ENCODE peak calls at places on chromosome 16, in four cellular contexts. O is HepG2, D is K562, Q is HEK293T. C is an unnamed sample.

GRCh38 chr16:24309222-24309905 is 53.2 kb downstream of the CACNG3 start:
- DNase-seq in Q (no peak), D (no peak), O (peak; percentile 50), C (no peak)

GRCh38 chr16:9235837-9236236 is 144.4 kb downstream of the HAPSTR1 start:
- DNase-seq in O (no peak), Q (no peak), D (no peak), C (no peak)

GRCh38 chr16:75244844-75245758 is 6.3 kb downstream of the BCAR1 start:
- DNase-seq in D (no peak), Q (no peak), O (peak; percentile 99), C (peak; percentile 68)

GRCh38 chr16:87877942-87878507 is 8.7 kb upstream of the SLC7A5 start:
- DNase-seq in D (no peak), O (no peak), Q (no peak), C (no peak)

GRCh38 chr16:57038151-57038550 is 48.8 kb downstream of the NLRC5 start:
- DNase-seq in D (no peak), O (no peak), Q (no peak), C (no peak)

GRCh38 chr16:13896543-13897182 is 23.3 kb upstream of the ERCC4 start:
- DNase-seq in D (no peak), Q (no peak), O (peak; percentile 25), C (no peak)

GRCh38 chr16:65373095-65373494 is 251.2 kb upstream of the CDH11 start:
- DNase-seq in O (no peak), Q (no peak), D (no peak), C (no peak)

GRCh38 chr16:3656491-3657468 is 2.3 kb downstream of the DNASE1 start:
- DNase-seq in O (no peak), D (no peak), Q (no peak), C (peak; percentile 15)

GRCh38 chr16:28181557-28181914 is 30.2 kb downstream of the XPO6 start:
- DNase-seq in O (peak; percentile 88), Q (no peak), D (no peak), C (no peak)

GRCh38 chr16:4687946-4688673 is 5.3 kb upstream of the NUDT16L1 start:
- DNase-seq in Q (no peak), D (no peak), O (no peak), C (no peak)

GRCh38 chr16:21001262-21001661 is 100.7 kb downstream of the LYRM1 start:
- DNase-seq in Q (peak; percentile 36), O (peak; percentile 46), D (peak; percentile 40), C (peak; percentile 64)

GRCh38 chr16:56451753-56452689 is 667 bp downstream of the OGFOD1 start:
- DNase-seq in Q (peak; percentile 53), D (peak; percentile 71), O (peak; percentile 75), C (no peak)

GRCh38 chr16:138049-138417 is 440 bp downstream of the NPRL3 start:
- DNase-seq in Q (no peak), D (peak; percentile 59), O (no peak), C (peak; percentile 57)

GRCh38 chr16:12426122-12426521 is 377.6 kb downstream of the CPPED1 start:
- DNase-seq in O (no peak), D (peak; percentile 54), Q (no peak), C (no peak)

GRCh38 chr16:80084614-80085013 is 456.2 kb upstream of the DYNLRB2 start:
- DNase-seq in Q (peak; percentile 65), O (peak; percentile 41), D (peak; percentile 58), C (peak; percentile 51)
- TF ChIP-seq ELF4 in Q (no peak), O (no peak), D (no peak), C (no peak)

DNA sequence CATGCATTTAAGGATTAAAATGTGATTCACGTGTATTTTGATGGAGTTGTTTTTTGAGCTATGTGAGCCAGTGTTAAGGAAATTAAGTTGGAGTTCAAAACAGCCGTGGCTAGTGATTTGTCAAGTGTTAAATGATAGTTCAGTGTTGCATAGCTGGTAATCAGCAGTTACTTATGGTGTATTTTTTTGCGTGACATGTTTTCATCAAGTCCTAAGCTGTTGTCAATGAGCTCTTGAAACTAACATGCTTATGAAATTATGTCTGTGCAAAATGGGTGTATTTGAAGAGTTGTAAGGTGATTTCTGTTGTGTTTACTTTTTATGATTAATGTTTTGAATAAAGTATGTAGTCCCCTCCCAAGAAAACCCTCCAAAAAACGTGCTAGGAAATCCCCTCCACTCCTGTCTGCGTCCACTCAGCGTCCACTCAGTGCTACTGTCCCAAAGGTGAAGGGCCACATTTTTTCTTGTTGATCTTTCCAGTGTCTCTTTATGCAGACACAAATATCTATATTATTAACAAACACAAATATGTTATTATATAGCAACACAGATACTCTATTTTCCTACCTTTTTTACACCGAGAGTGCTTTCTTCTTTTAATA is 30.0 kb downstream of the USP10 start:
- DNase-seq in O (no peak), Q (no peak), D (no peak), C (no peak)
- TF ChIP-seq ELF4 in O (no peak), Q (no peak), D (no peak), C (no peak)

GRCh38 chr16:30370444-30371247 is at the start of gene TBC1D10B:
- DNase-seq in D (peak; percentile 99), Q (peak; percentile 98), O (peak; percentile 100), C (peak; percentile 99)
- TF ChIP-seq ELF4 in D (peak; percentile 74), Q (no peak), O (no peak), C (no peak)

GRCh38 chr16:78324649-78325274 is 225.3 kb downstream of the WWOX start:
- DNase-seq in O (peak; percentile 16), Q (peak; percentile 20), D (peak; percentile 2), C (no peak)
- TF ChIP-seq ELF4 in O (no peak), Q (no peak), D (no peak), C (no peak)

DNA sequence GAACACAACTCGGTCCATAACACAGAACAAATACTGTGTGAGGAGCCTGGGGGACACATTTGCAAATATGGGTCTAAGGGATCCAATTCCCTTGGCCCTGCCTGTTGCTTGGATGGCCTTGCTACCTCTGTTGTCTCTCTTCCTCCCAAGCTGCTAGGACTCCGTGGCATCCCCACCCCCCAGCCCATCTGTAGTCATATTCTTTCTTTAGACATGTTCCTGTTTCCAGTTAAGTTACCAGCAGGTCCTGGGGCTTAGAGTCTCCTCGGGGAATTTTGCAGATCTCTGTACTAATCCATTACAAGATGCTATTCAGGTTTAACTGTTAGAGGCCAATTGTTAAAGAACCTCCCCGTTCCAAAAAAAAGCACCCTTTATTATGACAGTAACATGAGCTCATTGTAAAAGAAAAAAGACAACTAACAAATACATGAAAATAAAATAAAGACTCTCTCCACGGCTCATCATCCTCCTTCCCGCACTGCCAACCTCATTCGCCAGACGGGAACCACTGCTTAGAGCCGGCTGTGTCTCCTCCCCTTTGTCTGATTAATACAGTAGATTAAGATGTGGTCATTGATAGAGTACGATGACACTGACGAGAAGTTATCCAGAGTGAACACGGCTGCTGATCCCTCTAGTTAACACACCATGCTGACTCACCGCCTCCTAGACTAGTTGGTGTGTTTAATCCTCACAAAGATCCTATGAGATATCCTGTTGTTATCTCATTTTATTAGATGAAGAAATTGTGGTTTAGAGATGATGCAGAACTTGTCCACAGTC is 22.2 kb downstream of the HS3ST4 start:
- DNase-seq in Q (no peak), D (no peak), O (no peak), C (no peak)
- TF ChIP-seq ELF4 in Q (no peak), D (no peak), O (no peak), C (no peak)

GRCh38 chr16:67182288-67182687 is 1.5 kb downstream of the MATCAP1 start:
- DNase-seq in D (no peak), O (no peak), Q (no peak), C (no peak)

GRCh38 chr16:67184453-67185002 is 765 bp upstream of the MATCAP1 start:
- DNase-seq in Q (no peak), O (no peak), D (no peak), C (peak; percentile 45)

GRCh38 chr16:67185003-67185865 is 1.5 kb upstream of the MATCAP1 start:
- DNase-seq in O (peak; percentile 86), Q (peak; percentile 78), D (peak; percentile 77), C (peak; percentile 98)

GRCh38 chr16:67183284-67183626 is 508 bp downstream of the MATCAP1 start:
- DNase-seq in D (no peak), Q (no peak), O (no peak), C (no peak)

GRCh38 chr16:67183627-67184452 is at the start of gene MATCAP1:
- DNase-seq in D (peak; percentile 100), Q (peak; percentile 97), O (peak; percentile 99), C (peak; percentile 94)
- TF ChIP-seq ELF4 in D (no peak), Q (no peak), O (no peak), C (no peak)

C was measured in WTC11.